ENCODE peak calls at places on chromosomes 4 and X, in ten cellular contexts. V is cardiac muscle cell; H is tibial artery; R is right atrium auricular region; U is small intestine; F is fibroblast of lung; L is MM.1S; T is CD4-positive, CD25-positive, alpha-beta regulatory T cell; W is SK-N-SH; O is body of pancreas. D is an unnamed sample. For H3K4me1, the result is how much of the 10 kb centered on the place peaks cover.

GRCh38 chr4:152929888-152930287 is 6.2 kb upstream of the FHDC1 start:
- DNase-seq in V (no peak), H (no peak), R (no peak), U (no peak), F (no peak), L (peak), T (no peak), W (no peak), O (no peak), D (no peak)

GRCh38 chr4:141580523-141580922 is 55.9 kb upstream of the IL15 start:
- DNase-seq in V (no peak), H (no peak), R (no peak), U (no peak), F (no peak), L (no peak), T (no peak), W (no peak), O (no peak), D (no peak)

GRCh38 chr4:172830295-172830764 is 338.3 kb upstream of the GALNT7 start:
- DNase-seq in V (peak), H (no peak), R (no peak), U (peak), F (no peak), L (peak), T (no peak), W (peak), O (no peak), D (no peak)

GRCh38 chr4:2936773-2937145 is 26.4 kb downstream of the NOP14 start:
- DNase-seq in V (no peak), H (peak), R (no peak), U (no peak), F (peak), L (no peak), T (no peak), W (no peak), O (peak), D (no peak)

GRCh38 chrX:76555816-76556215 is 128.3 kb downstream of the MAGEE1 start:
- DNase-seq in V (peak), H (no peak), R (no peak), U (peak), F (peak), L (peak), T (no peak), W (peak), O (no peak), D (no peak)

GRCh38 chrX:70219938-70220764 is 14.3 kb upstream of the AWAT1 start:
- DNase-seq in V (no peak), H (peak), R (no peak), U (peak), F (peak), L (no peak), T (no peak), W (no peak), O (peak), D (no peak)

GRCh38 chr4:82677327-82677726 is 115.5 kb upstream of the TMEM150C start:
- DNase-seq in V (no peak), H (no peak), R (no peak), U (no peak), F (no peak), L (no peak), T (no peak), W (no peak), O (no peak), D (no peak)

GRCh38 chrX:119736206-119736764 is 22.1 kb upstream of the SOWAHD start:
- DNase-seq in V (no peak), H (no peak), R (no peak), U (no peak), F (no peak), L (no peak), T (no peak), W (no peak), O (no peak), D (no peak)

GRCh38 chrX:68632491-68632890 is 15.0 kb upstream of the STARD8 start:
- DNase-seq in V (no peak), H (no peak), R (no peak), U (no peak), F (no peak), L (no peak), T (no peak), W (no peak), O (no peak), D (no peak)

GRCh38 chr4:73446336-73446938 is 10.4 kb downstream of the AFP start:
- DNase-seq in V (peak), H (no peak), R (no peak), U (peak), F (peak), L (peak), T (peak), W (peak), O (no peak), D (no peak)

GRCh38 chr4:64432674-64433073 is 23.4 kb upstream of the TECRL start:
- DNase-seq in V (no peak), H (no peak), R (no peak), U (no peak), F (no peak), L (no peak), T (no peak), W (no peak), O (no peak), D (no peak)

GRCh38 chrX:37662181-37662580 is 23.4 kb upstream of the XK start:
- DNase-seq in V (no peak), H (no peak), R (no peak), U (no peak), F (peak), L (no peak), T (no peak), W (no peak), O (no peak), D (no peak)

GRCh38 chr4:1991596-1992434 is 17.0 kb downstream of the NELFA start:
- DNase-seq in V (no peak), H (no peak), R (no peak), U (no peak), F (no peak), L (no peak), T (no peak), W (peak), O (no peak), D (no peak)

GRCh38 chr4:123127218-123127617 is 204.8 kb upstream of the NUDT6 start:
- DNase-seq in V (no peak), H (no peak), R (no peak), U (no peak), F (peak), L (peak), T (no peak), W (no peak), O (no peak), D (no peak)

GRCh38 chr4:41281038-41281634 is 24.4 kb downstream of the UCHL1 start:
- DNase-seq in V (peak), H (no peak), R (no peak), U (peak), F (peak), L (peak), T (peak), W (peak), O (peak), D (no peak)

GRCh38 chr4:98659106-98659592 is 738 bp upstream of the TSPAN5 start:
- DNase-seq in V (peak), H (no peak), R (no peak), U (no peak), F (peak), L (no peak), T (no peak), W (no peak), O (no peak), D (no peak)

GRCh38 chr4:115720611-115721010 is 607.2 kb upstream of the NDST4 start:
- DNase-seq in V (no peak), H (no peak), R (no peak), U (no peak), F (peak), L (no peak), T (no peak), W (no peak), O (no peak), D (no peak)

GRCh38 chrX:136189222-136189621 is 41.9 kb downstream of the FHL1 start:
- DNase-seq in V (no peak), H (no peak), R (no peak), U (peak), F (peak), L (no peak), T (no peak), W (peak), O (no peak), D (no peak)

GRCh38 chr4:125085-125820 is 952 bp downstream of the ZNF718 start:
- DNase-seq in V (peak), H (peak), R (peak), U (peak), F (peak), L (no peak), T (no peak), W (no peak), O (peak), D (no peak)

GRCh38 chr4:18390655-18391369 is 369.3 kb upstream of the LCORL start:
- DNase-seq in V (no peak), H (no peak), R (no peak), U (no peak), F (peak), L (no peak), T (no peak), W (no peak), O (no peak), D (no peak)

GRCh38 chrX:11423362-11423818 is 130.2 kb downstream of the AMELX start:
- DNase-seq in V (no peak), H (no peak), R (no peak), U (no peak), F (peak), L (peak), T (no peak), W (no peak), O (no peak), D (no peak)

GRCh38 chr4:114773341-114773740 is 174.7 kb downstream of the UGT8 start:
- DNase-seq in V (no peak), H (no peak), R (no peak), U (no peak), F (no peak), L (no peak), T (no peak), W (no peak), O (no peak), D (no peak)

GRCh38 chr4:188975271-188975670 is 836.0 kb downstream of the TRIML1 start:
- DNase-seq in V (no peak), H (no peak), R (no peak), U (no peak), F (no peak), L (no peak), T (no peak), W (no peak), O (no peak), D (no peak)

GRCh38 chr4:1057403-1057745 is 45.9 kb downstream of the FGFRL1 start:
- DNase-seq in V (no peak), H (no peak), R (no peak), U (peak), F (no peak), L (no peak), T (no peak), W (no peak), O (no peak), D (no peak)

GRCh38 chr4:82500830-82501229 is 61.0 kb downstream of the TMEM150C start:
- DNase-seq in V (no peak), H (no peak), R (no peak), U (no peak), F (no peak), L (no peak), T (no peak), W (no peak), O (no peak), D (no peak)

GRCh38 chr4:184293552-184293951 is 75.9 kb upstream of the ENPP6 start:
- DNase-seq in V (no peak), H (no peak), R (peak), U (peak), F (no peak), L (no peak), T (no peak), W (no peak), O (no peak), D (no peak)
- H3K27ac ChIP-seq in V (no peak), H (no peak), R (no peak), U (no peak), F (no peak), L (no peak), T (no peak), W (no peak), O (no peak), D (no peak)

GRCh38 chrX:134546187-134546586 is 86.2 kb downstream of the HPRT1 start:
- DNase-seq in V (no peak), H (no peak), R (peak), U (no peak), F (no peak), L (no peak), T (no peak), W (no peak), O (no peak), D (no peak)
- H3K4me1 ChIP-seq in V (under half), H (under half), R (under half), U (under half), F (under half), L (under half), T (under half), W (under half), O (under half), D (under half)

GRCh38 chrX:45068555-45068954 is 132.1 kb downstream of the DIPK2B start:
- DNase-seq in V (no peak), H (no peak), R (no peak), U (peak), F (no peak), L (peak), T (peak), W (no peak), O (no peak), D (peak)

DNA sequence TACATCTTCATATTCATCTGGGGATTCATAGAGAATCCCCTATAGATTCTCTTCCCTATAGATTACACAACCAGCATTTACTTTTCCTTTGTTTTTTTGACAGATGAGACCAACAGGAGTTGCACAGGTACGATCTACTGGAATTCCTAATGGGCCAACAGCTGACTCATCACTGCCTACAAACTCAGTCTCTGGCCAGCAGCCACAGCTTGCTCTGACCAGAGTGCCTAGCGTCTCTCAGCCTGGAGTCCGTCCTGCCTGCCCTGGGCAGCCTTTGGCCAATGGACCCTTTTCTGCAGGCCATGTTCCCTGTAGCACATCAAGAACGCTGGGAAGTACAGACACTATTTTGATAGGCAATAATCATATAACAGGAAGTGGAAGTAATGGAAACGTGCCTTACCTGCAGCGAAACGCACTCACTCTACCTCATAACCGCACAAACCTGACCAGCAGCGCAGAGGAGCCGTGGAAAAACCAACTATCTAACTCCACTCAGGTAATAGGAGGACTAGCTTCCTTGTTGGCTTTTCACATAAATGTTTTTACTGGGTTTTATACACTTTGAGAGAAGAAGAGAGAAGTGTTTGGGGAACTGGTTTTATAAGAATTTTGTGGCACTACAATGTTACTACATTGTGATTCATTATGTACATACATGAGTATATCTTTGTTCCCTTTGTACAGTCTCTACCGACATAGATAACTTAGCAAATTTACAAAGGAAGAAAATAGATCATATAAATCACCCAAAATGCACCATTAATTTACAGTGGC is 137.2 kb downstream of the DIPK2B start:
- DNase-seq in V (no peak), H (no peak), R (no peak), U (no peak), F (peak), L (no peak), T (no peak), W (no peak), O (no peak), D (no peak)
- H3K4me3 ChIP-seq in V (no peak), H (no peak), R (no peak), U (no peak), F (no peak), L (no peak), T (no peak), W (no peak), O (no peak), D (no peak)

DNA sequence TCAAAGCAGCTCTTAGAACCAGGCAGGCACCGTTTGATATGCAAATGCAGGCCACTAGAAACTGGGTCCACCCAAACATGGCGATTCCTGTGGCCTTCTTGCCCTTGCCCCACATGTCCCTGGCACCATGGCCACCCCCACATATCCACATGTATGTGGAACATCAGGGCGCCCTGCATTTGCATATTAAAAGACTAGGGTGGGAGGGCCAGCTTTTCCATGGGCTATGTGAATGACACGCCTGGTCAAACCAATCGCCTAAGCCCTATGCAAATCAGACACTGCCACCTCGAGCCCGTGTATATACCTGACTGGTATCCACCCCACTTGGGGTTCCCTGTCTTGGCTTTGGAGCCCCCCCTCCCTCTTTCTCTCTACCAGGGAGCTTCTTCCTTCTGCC is 107.0 kb downstream of the ABLIM2 start:
- DNase-seq in V (no peak), H (no peak), R (no peak), U (no peak), F (no peak), L (no peak), T (no peak), W (no peak), O (no peak), D (no peak)
- H3K27ac ChIP-seq in V (peak), H (no peak), R (peak), U (no peak), F (no peak), L (no peak), T (no peak), W (no peak), O (no peak), D (no peak)

DNA sequence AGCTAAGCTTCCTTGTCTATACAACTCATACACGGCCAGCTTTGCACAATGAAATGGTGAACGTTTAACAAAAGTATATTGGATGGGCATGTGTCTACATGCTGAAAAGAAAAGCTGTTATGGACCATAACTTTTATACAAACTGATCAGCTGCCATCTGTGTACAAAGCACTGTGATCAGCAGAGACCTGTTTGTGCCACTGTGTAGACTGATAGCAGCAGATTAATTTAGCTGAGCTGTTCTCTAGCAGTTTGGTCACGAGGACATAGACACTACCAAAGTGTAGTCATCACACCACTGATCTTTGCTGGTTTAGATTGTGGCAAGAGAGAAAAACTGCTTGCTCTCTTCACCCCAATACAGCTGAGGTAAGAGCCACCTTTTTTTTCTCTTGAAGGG is 124.5 kb downstream of the RAPGEF2 start:
- DNase-seq in V (no peak), H (no peak), R (no peak), U (peak), F (peak), L (no peak), T (no peak), W (no peak), O (no peak), D (no peak)
- H3K4me1 ChIP-seq in V (under half), H (under half), R (under half), U (under half), F (under half), L (under half), T (under half), W (under half), O (under half), D (under half)

DNA sequence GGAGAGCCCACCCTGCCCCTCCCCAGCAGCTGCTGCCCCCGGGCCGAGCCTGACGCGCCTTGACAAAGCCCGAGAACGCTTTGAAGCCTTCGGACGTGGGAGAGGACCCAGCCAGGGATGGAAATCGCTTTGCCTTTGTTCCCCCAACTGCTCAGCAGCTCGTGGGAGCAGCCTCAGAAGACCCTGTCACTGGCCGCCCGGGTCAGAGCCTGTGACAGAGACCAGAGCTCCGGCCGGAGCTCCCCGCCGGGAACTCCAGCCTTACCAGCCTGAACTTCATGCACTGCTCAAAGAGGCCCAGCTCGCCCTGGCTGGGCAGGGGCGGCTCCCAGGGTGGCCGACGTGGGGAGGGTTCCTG is 2.6 kb upstream of the SLC6A8 start:
- DNase-seq in V (peak), H (no peak), R (no peak), U (no peak), F (no peak), L (no peak), T (no peak), W (peak), O (no peak), D (no peak)
- H3K4me3 ChIP-seq in V (no peak), H (no peak), R (no peak), U (no peak), F (no peak), L (no peak), T (no peak), W (no peak), O (no peak), D (no peak)

GRCh38 chr4:124803641-124804040 is 91.1 kb upstream of the ANKRD50 start:
- DNase-seq in V (no peak), H (no peak), R (no peak), U (no peak), F (peak), L (no peak), T (no peak), W (no peak), O (no peak), D (no peak)
- H3K27ac ChIP-seq in V (no peak), H (no peak), R (no peak), U (no peak), F (no peak), L (no peak), T (no peak), W (no peak), O (no peak), D (no peak)

DNA sequence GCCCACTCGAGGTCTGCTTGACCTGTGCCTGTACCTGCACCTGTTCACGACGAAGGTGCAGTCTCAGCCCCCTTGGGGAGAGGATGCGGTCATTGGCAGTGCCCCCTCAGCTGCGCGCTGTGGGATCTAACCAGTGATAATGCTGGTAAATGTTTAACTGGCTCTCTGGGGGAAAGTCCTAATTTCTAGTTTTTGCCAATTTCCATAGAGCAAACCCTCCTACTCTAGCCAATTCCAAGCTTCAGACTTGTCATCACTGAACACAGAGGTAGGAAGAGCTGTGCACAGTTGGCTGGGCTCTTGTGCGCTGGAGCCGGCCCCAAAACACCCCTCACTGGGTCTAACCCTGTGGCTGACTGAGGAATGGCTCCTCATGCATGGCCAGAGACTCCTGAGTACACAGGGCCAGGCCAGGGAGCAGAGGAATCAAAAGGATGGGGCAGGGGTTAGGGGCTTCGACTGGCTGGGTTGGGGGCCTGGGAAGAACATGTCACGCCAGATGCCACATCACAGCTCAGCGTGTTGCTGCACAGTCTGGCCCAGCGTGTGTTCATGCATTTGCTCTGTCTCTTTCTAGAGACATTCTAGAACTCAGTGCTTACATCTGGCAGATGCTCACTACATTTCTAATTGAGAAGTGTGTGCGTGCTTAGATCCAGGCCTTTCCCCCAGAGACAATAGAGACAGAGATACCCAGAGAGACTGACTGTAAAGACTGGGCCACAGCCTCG is 270.8 kb downstream of the BCOR start:
- DNase-seq in V (no peak), H (no peak), R (no peak), U (no peak), F (no peak), L (no peak), T (no peak), W (no peak), O (no peak), D (no peak)
- H3K4me1 ChIP-seq in V (under half), H (under half), R (under half), U (under half), F (under half), L (under half), T (under half), W (under half), O (under half), D (under half)

GRCh38 chr4:109708435-109708834 is 5.2 kb upstream of the CASP6 start:
- DNase-seq in V (no peak), H (no peak), R (no peak), U (no peak), F (no peak), L (no peak), T (no peak), W (no peak), O (no peak), D (no peak)
- H3K4me3 ChIP-seq in V (no peak), H (no peak), R (no peak), U (no peak), F (no peak), L (no peak), T (no peak), W (no peak), O (no peak), D (no peak)

D was measured in CD8-positive, alpha-beta memory T cell.